ENCODE peak calls at places on chromosomes 7 and 10, in six cellular contexts. B is lower lobe of right lung; X is effector memory CD4-positive, alpha-beta T cell; P is CD8-positive, alpha-beta T cell; W is breast epithelium; G is SK-N-SH. I is an unnamed sample.

GRCh38 chr10:21293518-21294356 is 231.7 kb downstream of the SKIDA1 start:
- DNase-seq in B (no peak), W (no peak), X (no peak), P (no peak), G (no peak), I (no peak)

GRCh38 chr7:44979481-44980392 is 922 bp upstream of the MYO1G start:
- DNase-seq in G (no peak), W (no peak), P (no peak), X (no peak), B (no peak), I (no peak)

GRCh38 chr7:114087674-114088539 is 169.1 kb upstream of the PPP1R3A start:
- DNase-seq in P (no peak), B (no peak), W (no peak), X (no peak), G (peak), I (peak)

GRCh38 chr10:52191049-52191448 is 123.0 kb upstream of the DKK1 start:
- DNase-seq in X (no peak), B (no peak), P (no peak), W (no peak), G (no peak), I (no peak)

GRCh38 chr10:31321396-31321941 is 2.5 kb downstream of the ZEB1 start:
- DNase-seq in G (peak), P (peak), X (peak), W (no peak), B (no peak), I (no peak)

GRCh38 chr7:37208528-37208927 is 240.1 kb downstream of the ELMO1 start:
- DNase-seq in W (no peak), X (no peak), B (no peak), G (peak), P (no peak), I (peak)

GRCh38 chr10:22265839-22266537 is 48.2 kb upstream of the EBLN1 start:
- DNase-seq in X (no peak), P (no peak), W (no peak), B (no peak), G (no peak), I (no peak)

GRCh38 chr7:31782411-31782991 is 95.5 kb downstream of the PPP1R17 start:
- DNase-seq in P (no peak), W (no peak), X (no peak), G (peak), B (no peak), I (no peak)

GRCh38 chr7:46059308-46060020 is 138.4 kb upstream of the IGFBP3 start:
- DNase-seq in P (no peak), G (no peak), X (no peak), B (no peak), W (no peak), I (no peak)

GRCh38 chr10:77564781-77565589 is 72.6 kb downstream of the KCNMA1 start:
- DNase-seq in X (no peak), B (no peak), P (no peak), G (no peak), W (no peak), I (no peak)

GRCh38 chr7:139730746-139731612 is 46.8 kb downstream of the HIPK2 start:
- DNase-seq in P (no peak), B (peak), W (no peak), G (no peak), X (peak), I (no peak)

GRCh38 chr10:58412502-58412961 is 27.3 kb downstream of the TFAM start:
- DNase-seq in W (no peak), P (no peak), X (no peak), B (no peak), G (no peak), I (no peak)

GRCh38 chr7:34675749-34676374 is 17.8 kb downstream of the NPSR1 start:
- DNase-seq in X (no peak), G (peak), B (no peak), P (no peak), W (no peak), I (no peak)

GRCh38 chr7:154424370-154424769 is 372.2 kb downstream of the DPP6 start:
- DNase-seq in G (no peak), B (no peak), P (no peak), W (no peak), X (no peak), I (no peak)

GRCh38 chr7:135697276-135698049 is 30.5 kb downstream of the SLC13A4 start:
- DNase-seq in G (no peak), X (no peak), P (no peak), B (no peak), W (no peak), I (no peak)

GRCh38 chr10:110684800-110685446 is 40.8 kb downstream of the RBM20 start:
- DNase-seq in W (no peak), G (no peak), X (no peak), B (no peak), P (no peak), I (no peak)

GRCh38 chr10:110138197-110138812 is 69.1 kb upstream of the MXI1 start:
- DNase-seq in X (no peak), P (no peak), G (peak), B (no peak), W (no peak), I (no peak)

GRCh38 chr7:120993575-120994191 is 5.2 kb downstream of the CPED1 start:
- DNase-seq in G (no peak), W (no peak), P (no peak), B (no peak), X (no peak), I (no peak)

GRCh38 chr10:57457972-57458512 is 809.7 kb downstream of the IPMK start:
- DNase-seq in P (no peak), X (no peak), W (no peak), B (no peak), G (no peak), I (no peak)

GRCh38 chr10:71644307-71645180 is 75.0 kb downstream of the C10orf105 start:
- DNase-seq in X (no peak), W (no peak), G (no peak), B (no peak), P (no peak), I (no peak)

GRCh38 chr10:50431118-50431517 is 179.8 kb upstream of the ASAH2 start:
- DNase-seq in P (no peak), X (no peak), G (no peak), B (no peak), W (no peak), I (no peak)

GRCh38 chr7:4774007-4774406 is 1.4 kb upstream of the AP5Z1 start:
- DNase-seq in P (no peak), W (no peak), B (no peak), X (no peak), G (no peak), I (no peak)

GRCh38 chr10:2543974-2544373 is 523.4 kb upstream of the PFKP start:
- DNase-seq in X (no peak), B (no peak), P (no peak), G (no peak), W (no peak), I (no peak)

GRCh38 chr10:35561670-35562069 is 43.5 kb upstream of the GJD4 start:
- DNase-seq in W (no peak), B (no peak), G (no peak), X (no peak), P (no peak), I (no peak)

GRCh38 chr7:537911-538634 is 18.4 kb upstream of the PDGFA start:
- DNase-seq in P (no peak), X (no peak), G (peak), W (no peak), B (peak), I (peak)

GRCh38 chr7:48426966-48427555 is 255.8 kb downstream of the ABCA13 start:
- DNase-seq in G (no peak), X (no peak), B (no peak), W (no peak), P (no peak), I (peak)
- H3K27ac ChIP-seq in G (no peak), X (no peak), B (no peak), W (no peak), P (no peak), I (no peak)

GRCh38 chr10:68303849-68304412 is 27.9 kb upstream of the HNRNPH3 start:
- DNase-seq in X (no peak), G (no peak), W (no peak), P (no peak), B (no peak), I (peak)

GRCh38 chr10:68301790-68302502 is 29.9 kb upstream of the HNRNPH3 start:
- DNase-seq in P (no peak), G (peak), X (no peak), B (no peak), W (no peak), I (no peak)

GRCh38 chr10:68302871-68303270 is 29.0 kb upstream of the HNRNPH3 start:
- DNase-seq in P (no peak), G (no peak), B (no peak), W (no peak), X (no peak), I (no peak)

GRCh38 chr10:68301301-68301700 is 30.6 kb upstream of the HNRNPH3 start:
- DNase-seq in X (no peak), W (no peak), G (no peak), P (no peak), B (no peak), I (no peak)

DNA sequence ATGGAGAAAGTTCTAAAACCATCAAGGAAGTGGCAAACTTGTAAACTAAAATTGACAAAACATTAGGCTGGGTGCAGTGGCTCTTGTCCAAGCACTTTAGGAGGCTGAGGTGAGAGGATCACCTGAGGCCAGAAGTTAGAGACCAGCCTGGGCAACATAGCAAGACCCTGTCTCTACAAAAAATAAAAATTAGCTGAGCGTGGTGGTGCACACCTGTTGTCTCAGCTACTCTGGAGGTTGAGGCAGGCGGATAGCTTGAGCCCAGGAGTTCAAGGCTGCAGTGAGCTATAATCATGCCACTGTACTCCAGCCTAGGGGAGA is 29.4 kb upstream of the HNRNPH3 start:
- DNase-seq in X (no peak), G (no peak), W (no peak), B (no peak), P (no peak), I (no peak)
- H3K27ac ChIP-seq in X (no peak), G (no peak), W (no peak), B (no peak), P (no peak), I (no peak)

DNA sequence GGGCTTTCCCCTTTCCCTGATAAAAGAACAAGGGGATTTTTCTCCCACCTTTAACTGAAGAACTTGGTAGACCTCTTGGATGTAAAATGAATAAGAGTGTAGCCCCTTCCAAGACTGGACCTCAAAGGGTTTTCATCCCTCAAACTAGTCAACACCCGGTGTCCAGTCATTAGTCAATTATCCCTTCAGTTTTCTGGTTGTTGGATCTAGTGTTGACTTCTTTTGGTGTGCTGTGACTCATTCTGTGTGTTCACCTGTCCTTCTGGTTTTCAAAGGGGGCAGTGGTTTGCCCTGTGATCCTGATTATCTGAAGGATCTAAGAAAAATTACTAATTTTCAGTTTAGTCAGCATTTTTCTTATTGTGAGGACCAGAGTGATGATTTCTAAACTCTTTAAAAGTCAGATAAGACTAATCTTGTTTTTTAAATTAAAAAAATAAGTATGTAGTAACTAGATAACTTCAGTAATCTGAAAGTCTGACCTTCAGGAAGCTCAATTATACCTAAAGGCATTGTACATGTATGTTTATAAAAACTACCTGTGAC is 583.5 kb downstream of the CNTNAP2 start:
- DNase-seq in B (no peak), X (no peak), G (no peak), P (no peak), W (no peak), I (no peak)
- H3K27ac ChIP-seq in B (no peak), X (no peak), G (no peak), P (no peak), W (no peak), I (no peak)

DNA sequence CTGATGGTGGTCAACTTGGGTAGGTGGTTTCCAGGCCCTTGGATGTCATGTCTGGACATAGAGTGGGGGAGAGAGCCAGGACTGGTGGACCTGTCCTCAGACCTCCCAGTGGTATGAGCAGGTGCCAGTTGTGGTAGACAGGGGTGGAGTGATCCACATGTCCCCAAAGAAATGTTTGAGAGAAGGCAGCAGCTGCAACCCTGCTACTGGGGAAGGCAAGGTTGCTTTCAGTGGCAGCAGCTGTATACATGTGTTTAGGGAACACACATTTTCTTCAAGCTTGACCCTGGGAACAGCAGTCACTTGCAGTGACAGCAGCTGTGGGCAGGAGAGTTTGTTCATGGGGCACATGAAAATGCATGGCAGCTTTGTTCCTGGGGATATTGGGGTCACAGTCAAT is 882.6 kb upstream of the C7orf33 start:
- DNase-seq in G (no peak), X (no peak), B (no peak), W (no peak), P (no peak), I (no peak)
- H3K27ac ChIP-seq in G (no peak), X (no peak), B (no peak), W (no peak), P (no peak), I (no peak)

GRCh38 chr10:70498970-70499828 is 20.6 kb downstream of the PALD1 start:
- DNase-seq in X (no peak), P (no peak), B (no peak), G (no peak), W (no peak), I (no peak)

GRCh38 chr10:70494966-70495365 is 16.4 kb downstream of the PALD1 start:
- DNase-seq in P (no peak), X (no peak), W (no peak), B (peak), G (no peak), I (no peak)

GRCh38 chr10:70496341-70497119 is 18.0 kb downstream of the PALD1 start:
- DNase-seq in P (no peak), X (no peak), W (no peak), B (no peak), G (no peak), I (no peak)

GRCh38 chr10:70495691-70496261 is 17.2 kb downstream of the PALD1 start:
- DNase-seq in P (no peak), G (no peak), B (no peak), W (no peak), X (no peak), I (no peak)

GRCh38 chr10:70497120-70497545 is 18.6 kb downstream of the PALD1 start:
- DNase-seq in W (no peak), X (no peak), G (no peak), B (no peak), P (no peak), I (no peak)
- H3K27ac ChIP-seq in W (no peak), X (no peak), G (no peak), B (no peak), P (no peak), I (no peak)

GRCh38 chr10:130137659-130138478 is 1.7 kb downstream of the GLRX3 start:
- DNase-seq in X (no peak), P (no peak), G (no peak), B (no peak), W (no peak), I (no peak)
- H3K27ac ChIP-seq in X (no peak), P (no peak), G (no peak), B (no peak), W (no peak), I (no peak)

DNA sequence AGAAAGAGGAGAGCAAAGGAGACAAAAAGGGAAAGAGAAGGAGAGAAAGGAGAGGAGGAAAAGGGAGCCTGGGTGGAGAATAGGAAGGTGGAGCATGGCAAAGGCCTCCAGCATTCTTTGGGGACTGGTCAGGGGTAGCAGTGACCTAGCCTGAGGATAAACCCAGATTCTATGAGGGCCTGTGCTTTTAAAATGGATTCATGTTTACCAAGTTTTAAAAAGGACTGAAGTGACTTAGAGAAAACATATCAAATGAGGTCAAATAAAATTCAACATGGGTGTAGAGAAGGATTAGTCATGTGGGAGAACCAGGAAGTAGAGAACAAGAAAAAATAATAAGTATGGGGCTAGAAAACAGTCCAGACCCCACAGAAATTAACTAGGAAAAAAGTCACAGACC is 20.7 kb downstream of the CREB3L2 start:
- DNase-seq in P (no peak), G (no peak), B (no peak), W (no peak), X (no peak), I (no peak)
- H3K27ac ChIP-seq in P (no peak), G (peak), B (peak), W (peak), X (no peak), I (peak)

DNA sequence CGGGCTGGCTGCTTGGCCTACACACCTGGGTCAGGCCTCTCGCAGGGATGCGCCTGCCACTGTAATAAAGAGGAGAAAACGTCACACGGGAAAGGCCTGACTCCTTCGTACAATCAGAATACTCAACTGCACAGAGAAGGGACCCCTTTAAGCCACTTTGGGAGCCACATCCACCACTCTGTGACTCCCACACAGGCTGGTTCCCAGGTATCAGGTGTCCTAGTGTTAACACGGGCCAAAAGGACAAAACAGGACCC is 5.8 kb upstream of the ZNF736 start:
- DNase-seq in G (peak), X (no peak), W (no peak), P (no peak), B (no peak), I (no peak)
- H3K27ac ChIP-seq in G (peak), X (no peak), W (peak), P (peak), B (peak), I (peak)

I was measured in colonic mucosa.